ENCODE peak calls at places on chromosome 11, in five cellular contexts. I, R, V, M and Z are unnamed samples.

GRCh38 chr11:63660972-63661371 is 10.2 kb downstream of the ATL3 start:
- DNase-seq in I (no peak), R (no peak), V (no peak), M (no peak), Z (no peak)

GRCh38 chr11:126422446-126422845 is 67.0 kb downstream of the ST3GAL4 start:
- DNase-seq in I (no peak), R (no peak), V (no peak), M (no peak), Z (no peak)

GRCh38 chr11:128692750-128693578 is 908 bp upstream of the FLI1 start:
- DNase-seq in I (no peak), R (peak; percentile 80), V (peak; percentile 58), M (peak; percentile 80), Z (no peak)

GRCh38 chr11:19934828-19935259 is 222.2 kb downstream of the NAV2 start:
- DNase-seq in I (peak; percentile 89), R (no peak), V (no peak), M (peak; percentile 81), Z (no peak)

GRCh38 chr11:46020084-46020483 is 97.6 kb downstream of the LARGE2 start:
- DNase-seq in I (no peak), R (no peak), V (no peak), M (no peak), Z (no peak)

GRCh38 chr11:15605094-15605493 is 490.4 kb downstream of the INSC start:
- DNase-seq in I (no peak), R (no peak), V (no peak), M (no peak), Z (no peak)

GRCh38 chr11:66082936-66083698 is 13.0 kb downstream of the PACS1 start:
- DNase-seq in I (no peak), R (no peak), V (no peak), M (peak; percentile 44), Z (no peak)

GRCh38 chr11:119641991-119642745 is 86.8 kb downstream of the NECTIN1 start:
- DNase-seq in I (peak; percentile 5), R (no peak), V (no peak), M (peak; percentile 51), Z (no peak)

GRCh38 chr11:59263225-59263894 is 50.6 kb upstream of the MPEG1 start:
- DNase-seq in I (no peak), R (peak; percentile 82), V (peak; percentile 79), M (no peak), Z (peak; percentile 26)

GRCh38 chr11:120279490-120279889 is 39.5 kb downstream of the POU2F3 start:
- DNase-seq in I (no peak), R (no peak), V (no peak), M (no peak), Z (no peak)

GRCh38 chr11:32792948-32793475 is 1.4 kb downstream of the CCDC73 start:
- DNase-seq in I (peak; percentile 27), R (peak; percentile 80), V (peak; percentile 36), M (peak; percentile 46), Z (peak; percentile 27)

GRCh38 chr11:104956528-104956927 is 11.8 kb downstream of the CASP4 start:
- DNase-seq in I (no peak), R (no peak), V (no peak), M (no peak), Z (no peak)

GRCh38 chr11:69892237-69892985 is 73.2 kb upstream of the FGF3 start:
- DNase-seq in I (no peak), R (peak; percentile 76), V (peak; percentile 89), M (peak; percentile 26), Z (no peak)

GRCh38 chr11:47986219-47986618 is 5.9 kb downstream of the PTPRJ start:
- DNase-seq in I (no peak), R (no peak), V (no peak), M (no peak), Z (no peak)

GRCh38 chr11:130868087-130868486 is 48.2 kb downstream of the SNX19 start:
- DNase-seq in I (no peak), R (no peak), V (no peak), M (no peak), Z (no peak)
- H3K18ac ChIP-seq in I (no peak overlapping the region), R (no peak overlapping the region), V (no peak overlapping the region), M (no peak overlapping the region), Z (no peak overlapping the region)

GRCh38 chr11:121958978-121959340 is 157.1 kb downstream of the BLID start:
- DNase-seq in I (peak; percentile 21), R (no peak), V (no peak), M (no peak), Z (no peak)
- H2AFZ ChIP-seq in I (peak overlapping the region; percentile 18), R (no peak overlapping the region), V (no peak overlapping the region), M (no peak overlapping the region), Z (no peak overlapping the region)

DNA sequence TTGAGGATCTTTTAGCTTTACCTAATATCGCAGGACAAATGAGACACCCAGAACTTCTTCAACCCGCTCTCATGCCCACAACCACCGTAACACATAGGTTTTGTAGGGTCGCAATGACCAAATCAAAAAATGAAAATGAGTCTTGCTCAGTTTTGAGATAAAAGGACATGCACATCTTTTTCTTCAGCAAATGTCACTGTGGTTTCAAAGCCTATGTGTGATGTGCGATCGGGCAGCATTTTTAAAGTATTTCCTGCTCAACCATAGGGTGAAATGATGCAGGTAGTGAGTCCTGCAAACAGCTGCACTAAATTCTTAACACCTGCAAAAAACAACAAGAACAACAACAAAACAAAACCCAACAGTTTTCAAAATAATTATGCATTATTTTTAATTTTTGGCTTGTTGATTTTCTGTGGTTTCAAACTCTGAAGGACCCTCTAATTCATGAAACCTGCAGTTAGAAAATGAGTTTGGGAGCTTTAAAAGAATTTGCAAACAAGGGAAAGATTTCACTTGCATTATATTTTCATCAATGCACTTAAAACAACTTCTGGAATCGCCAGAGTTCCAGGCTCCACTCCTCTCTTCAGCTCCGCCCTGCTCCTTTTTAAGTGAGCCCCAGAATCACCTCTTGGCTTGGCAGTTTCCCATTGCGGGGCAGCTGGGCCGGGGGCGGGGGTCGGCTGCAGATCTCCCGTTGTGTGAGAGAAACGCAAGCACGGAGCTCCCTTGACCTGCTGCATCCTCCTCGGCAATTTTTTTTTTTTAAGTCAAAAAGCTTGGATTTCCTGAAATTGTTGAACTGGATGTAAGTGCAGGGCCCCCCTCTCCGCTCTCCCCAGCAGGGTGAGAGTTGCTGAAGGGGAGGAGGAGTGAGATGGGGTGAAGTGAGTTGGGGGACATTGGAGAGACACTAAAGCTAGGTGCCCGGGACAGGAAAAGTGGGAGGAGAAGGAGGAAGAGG is 79.5 kb downstream of the PRR5L start:
- DNase-seq in I (no peak), R (peak; percentile 64), V (peak; percentile 47), M (no peak), Z (peak; percentile 26)
- H2BK15ac ChIP-seq in I (peak overlapping the region; percentile 78), R (no peak overlapping the region), V (no peak overlapping the region), M (no peak overlapping the region), Z (peak overlapping the region; percentile 63)

GRCh38 chr11:10858505-10859360 is 880 bp upstream of the ZBED5 start:
- DNase-seq in I (peak; percentile 19), R (peak; percentile 76), V (peak; percentile 70), M (no peak), Z (no peak)

GRCh38 chr11:10855295-10855694 is 2.6 kb downstream of the ZBED5 start:
- DNase-seq in I (no peak), R (no peak), V (no peak), M (no peak), Z (no peak)

GRCh38 chr11:10861047-10861446 is 3.2 kb upstream of the ZBED5 start:
- DNase-seq in I (no peak), R (no peak), V (no peak), M (no peak), Z (no peak)

GRCh38 chr11:10856689-10857603 is 907 bp downstream of the ZBED5 start:
- DNase-seq in I (peak; percentile 28), R (no peak), V (no peak), M (peak; percentile 53), Z (peak; percentile 44)

GRCh38 chr11:10857604-10858504 is at the start of gene ZBED5:
- DNase-seq in I (peak; percentile 97), R (peak; percentile 92), V (peak; percentile 98), M (peak; percentile 98), Z (peak; percentile 96)
- H3K18ac ChIP-seq in I (peak within 1 kb of the TSS; percentile 87), R (peak within 1 kb of the TSS; percentile 95), V (peak within 1 kb of the TSS; percentile 88), M (peak within 1 kb of the TSS; percentile 99), Z (peak within 1 kb of the TSS; percentile 98)

GRCh38 chr11:109808569-109808968 is 284.6 kb upstream of the ZC3H12C start:
- DNase-seq in I (peak; percentile 51), R (no peak), V (no peak), M (peak; percentile 33), Z (no peak)
- H2AFZ ChIP-seq in I (no peak overlapping the region), R (no peak overlapping the region), V (no peak overlapping the region), M (no peak overlapping the region), Z (no peak overlapping the region)

GRCh38 chr11:122436188-122436555 is 219.3 kb upstream of the UBASH3B start:
- DNase-seq in I (no peak), R (no peak), V (no peak), M (no peak), Z (no peak)

GRCh38 chr11:122435540-122436187 is 219.9 kb upstream of the UBASH3B start:
- DNase-seq in I (no peak), R (no peak), V (no peak), M (no peak), Z (no peak)

GRCh38 chr11:122439911-122440782 is 215.4 kb upstream of the UBASH3B start:
- DNase-seq in I (peak; percentile 45), R (peak; percentile 78), V (peak; percentile 66), M (peak; percentile 51), Z (peak; percentile 48)

GRCh38 chr11:122441702-122442092 is 213.8 kb upstream of the UBASH3B start:
- DNase-seq in I (no peak), R (no peak), V (no peak), M (no peak), Z (no peak)

GRCh38 chr11:122440783-122441701 is 214.5 kb upstream of the UBASH3B start:
- DNase-seq in I (no peak), R (peak; percentile 54), V (peak; percentile 64), M (peak; percentile 18), Z (peak; percentile 52)
- H2BK15ac ChIP-seq in I (no peak overlapping the region), R (no peak overlapping the region), V (no peak overlapping the region), M (no peak overlapping the region), Z (no peak overlapping the region)